ENCODE peak calls at places on chromosomes 13 and 19, in nine cellular contexts. One of them, this sample, is unnamed.

GRCh38 chr13:79435549-79435948 is 29.5 kb upstream of the RBM26 start:
- DNase-seq in cardiac muscle cell: no peak
- DNase-seq in stimulated activated CD4-positive, alpha-beta T cell treated with anti-CD3 and anti-CD28 coated beads, Interleukin-15, amount 100 ng/mL, for 1 hour: no peak
- DNase-seq in stimulated activated CD8-positive, alpha-beta memory T cell treated with anti-CD3 and anti-CD28 coated beads, Interleukin-7, amount 100 ng/mL, for 1 hour: no peak
- DNase-seq in NCI-H2029: no peak
- DNase-seq in thoracic aorta: no peak
- DNase-seq in activated naive CD4-positive, alpha-beta T cell treated with anti-CD3 and anti-CD28 coated beads, Interleukin-2, amount 50 U/mL, for 16 hours: no peak
- DNase-seq in activated effector memory CD4-positive, alpha-beta T cell treated with anti-CD3 and anti-CD28 coated beads, Interleukin-2, amount 50 U/mL, for 16 hours: no peak
- DNase-seq in neuronal stem cell: no peak
- DNase-seq in this sample: peak

GRCh38 chr19:37975071-37975470 is 68.1 kb downstream of the SIPA1L3 start:
- DNase-seq in cardiac muscle cell: no peak
- DNase-seq in stimulated activated CD4-positive, alpha-beta T cell treated with anti-CD3 and anti-CD28 coated beads, Interleukin-15, amount 100 ng/mL, for 1 hour: no peak
- DNase-seq in stimulated activated CD8-positive, alpha-beta memory T cell treated with anti-CD3 and anti-CD28 coated beads, Interleukin-7, amount 100 ng/mL, for 1 hour: no peak
- DNase-seq in NCI-H2029: no peak
- DNase-seq in thoracic aorta: no peak
- DNase-seq in activated naive CD4-positive, alpha-beta T cell treated with anti-CD3 and anti-CD28 coated beads, Interleukin-2, amount 50 U/mL, for 16 hours: no peak
- DNase-seq in activated effector memory CD4-positive, alpha-beta T cell treated with anti-CD3 and anti-CD28 coated beads, Interleukin-2, amount 50 U/mL, for 16 hours: peak
- DNase-seq in neuronal stem cell: no peak
- DNase-seq in this sample: no peak

GRCh38 chr19:58060231-58060630 is 1.1 kb downstream of the ZNF135 start:
- DNase-seq in cardiac muscle cell: no peak
- DNase-seq in stimulated activated CD4-positive, alpha-beta T cell treated with anti-CD3 and anti-CD28 coated beads, Interleukin-15, amount 100 ng/mL, for 1 hour: no peak
- DNase-seq in stimulated activated CD8-positive, alpha-beta memory T cell treated with anti-CD3 and anti-CD28 coated beads, Interleukin-7, amount 100 ng/mL, for 1 hour: no peak
- DNase-seq in NCI-H2029: no peak
- DNase-seq in thoracic aorta: no peak
- DNase-seq in activated naive CD4-positive, alpha-beta T cell treated with anti-CD3 and anti-CD28 coated beads, Interleukin-2, amount 50 U/mL, for 16 hours: no peak
- DNase-seq in activated effector memory CD4-positive, alpha-beta T cell treated with anti-CD3 and anti-CD28 coated beads, Interleukin-2, amount 50 U/mL, for 16 hours: no peak
- DNase-seq in neuronal stem cell: no peak
- DNase-seq in this sample: no peak

GRCh38 chr19:4071610-4072009 is 4.9 kb upstream of the ZBTB7A start:
- DNase-seq in cardiac muscle cell: no peak
- DNase-seq in stimulated activated CD4-positive, alpha-beta T cell treated with anti-CD3 and anti-CD28 coated beads, Interleukin-15, amount 100 ng/mL, for 1 hour: no peak
- DNase-seq in stimulated activated CD8-positive, alpha-beta memory T cell treated with anti-CD3 and anti-CD28 coated beads, Interleukin-7, amount 100 ng/mL, for 1 hour: no peak
- DNase-seq in NCI-H2029: no peak
- DNase-seq in thoracic aorta: no peak
- DNase-seq in activated naive CD4-positive, alpha-beta T cell treated with anti-CD3 and anti-CD28 coated beads, Interleukin-2, amount 50 U/mL, for 16 hours: no peak
- DNase-seq in activated effector memory CD4-positive, alpha-beta T cell treated with anti-CD3 and anti-CD28 coated beads, Interleukin-2, amount 50 U/mL, for 16 hours: no peak
- DNase-seq in neuronal stem cell: no peak
- DNase-seq in this sample: no peak

GRCh38 chr13:41691276-41691675 is 233.9 kb downstream of the RGCC start:
- DNase-seq in cardiac muscle cell: no peak
- DNase-seq in stimulated activated CD4-positive, alpha-beta T cell treated with anti-CD3 and anti-CD28 coated beads, Interleukin-15, amount 100 ng/mL, for 1 hour: no peak
- DNase-seq in stimulated activated CD8-positive, alpha-beta memory T cell treated with anti-CD3 and anti-CD28 coated beads, Interleukin-7, amount 100 ng/mL, for 1 hour: no peak
- DNase-seq in NCI-H2029: no peak
- DNase-seq in thoracic aorta: no peak
- DNase-seq in activated naive CD4-positive, alpha-beta T cell treated with anti-CD3 and anti-CD28 coated beads, Interleukin-2, amount 50 U/mL, for 16 hours: no peak
- DNase-seq in activated effector memory CD4-positive, alpha-beta T cell treated with anti-CD3 and anti-CD28 coated beads, Interleukin-2, amount 50 U/mL, for 16 hours: no peak
- DNase-seq in neuronal stem cell: no peak
- DNase-seq in this sample: no peak

GRCh38 chr13:85528578-85529215 is 270.5 kb downstream of the SLITRK6 start:
- DNase-seq in cardiac muscle cell: no peak
- DNase-seq in stimulated activated CD4-positive, alpha-beta T cell treated with anti-CD3 and anti-CD28 coated beads, Interleukin-15, amount 100 ng/mL, for 1 hour: no peak
- DNase-seq in stimulated activated CD8-positive, alpha-beta memory T cell treated with anti-CD3 and anti-CD28 coated beads, Interleukin-7, amount 100 ng/mL, for 1 hour: no peak
- DNase-seq in NCI-H2029: no peak
- DNase-seq in thoracic aorta: no peak
- DNase-seq in activated naive CD4-positive, alpha-beta T cell treated with anti-CD3 and anti-CD28 coated beads, Interleukin-2, amount 50 U/mL, for 16 hours: no peak
- DNase-seq in activated effector memory CD4-positive, alpha-beta T cell treated with anti-CD3 and anti-CD28 coated beads, Interleukin-2, amount 50 U/mL, for 16 hours: no peak
- DNase-seq in neuronal stem cell: no peak
- DNase-seq in this sample: peak

GRCh38 chr19:48342841-48343540 is 17.6 kb downstream of the EMP3 start:
- DNase-seq in cardiac muscle cell: no peak
- DNase-seq in stimulated activated CD4-positive, alpha-beta T cell treated with anti-CD3 and anti-CD28 coated beads, Interleukin-15, amount 100 ng/mL, for 1 hour: no peak
- DNase-seq in stimulated activated CD8-positive, alpha-beta memory T cell treated with anti-CD3 and anti-CD28 coated beads, Interleukin-7, amount 100 ng/mL, for 1 hour: no peak
- DNase-seq in NCI-H2029: no peak
- DNase-seq in thoracic aorta: no peak
- DNase-seq in activated naive CD4-positive, alpha-beta T cell treated with anti-CD3 and anti-CD28 coated beads, Interleukin-2, amount 50 U/mL, for 16 hours: no peak
- DNase-seq in activated effector memory CD4-positive, alpha-beta T cell treated with anti-CD3 and anti-CD28 coated beads, Interleukin-2, amount 50 U/mL, for 16 hours: no peak
- DNase-seq in neuronal stem cell: no peak
- DNase-seq in this sample: peak

GRCh38 chr19:15300533-15301194 is 31.7 kb downstream of the BRD4 start:
- DNase-seq in cardiac muscle cell: no peak
- DNase-seq in stimulated activated CD4-positive, alpha-beta T cell treated with anti-CD3 and anti-CD28 coated beads, Interleukin-15, amount 100 ng/mL, for 1 hour: no peak
- DNase-seq in stimulated activated CD8-positive, alpha-beta memory T cell treated with anti-CD3 and anti-CD28 coated beads, Interleukin-7, amount 100 ng/mL, for 1 hour: no peak
- DNase-seq in NCI-H2029: no peak
- DNase-seq in thoracic aorta: no peak
- DNase-seq in activated naive CD4-positive, alpha-beta T cell treated with anti-CD3 and anti-CD28 coated beads, Interleukin-2, amount 50 U/mL, for 16 hours: peak
- DNase-seq in activated effector memory CD4-positive, alpha-beta T cell treated with anti-CD3 and anti-CD28 coated beads, Interleukin-2, amount 50 U/mL, for 16 hours: no peak
- DNase-seq in neuronal stem cell: no peak
- DNase-seq in this sample: no peak

GRCh38 chr19:33506498-33506897 is 15.1 kb downstream of the PEPD start:
- DNase-seq in cardiac muscle cell: no peak
- DNase-seq in stimulated activated CD4-positive, alpha-beta T cell treated with anti-CD3 and anti-CD28 coated beads, Interleukin-15, amount 100 ng/mL, for 1 hour: no peak
- DNase-seq in stimulated activated CD8-positive, alpha-beta memory T cell treated with anti-CD3 and anti-CD28 coated beads, Interleukin-7, amount 100 ng/mL, for 1 hour: no peak
- DNase-seq in NCI-H2029: no peak
- DNase-seq in thoracic aorta: no peak
- DNase-seq in activated naive CD4-positive, alpha-beta T cell treated with anti-CD3 and anti-CD28 coated beads, Interleukin-2, amount 50 U/mL, for 16 hours: no peak
- DNase-seq in activated effector memory CD4-positive, alpha-beta T cell treated with anti-CD3 and anti-CD28 coated beads, Interleukin-2, amount 50 U/mL, for 16 hours: no peak
- DNase-seq in neuronal stem cell: no peak
- DNase-seq in this sample: no peak

GRCh38 chr13:42626461-42626860 is 52.5 kb downstream of the TNFSF11 start:
- DNase-seq in cardiac muscle cell: no peak
- DNase-seq in stimulated activated CD4-positive, alpha-beta T cell treated with anti-CD3 and anti-CD28 coated beads, Interleukin-15, amount 100 ng/mL, for 1 hour: no peak
- DNase-seq in stimulated activated CD8-positive, alpha-beta memory T cell treated with anti-CD3 and anti-CD28 coated beads, Interleukin-7, amount 100 ng/mL, for 1 hour: no peak
- DNase-seq in NCI-H2029: no peak
- DNase-seq in thoracic aorta: no peak
- DNase-seq in activated naive CD4-positive, alpha-beta T cell treated with anti-CD3 and anti-CD28 coated beads, Interleukin-2, amount 50 U/mL, for 16 hours: no peak
- DNase-seq in activated effector memory CD4-positive, alpha-beta T cell treated with anti-CD3 and anti-CD28 coated beads, Interleukin-2, amount 50 U/mL, for 16 hours: no peak
- DNase-seq in neuronal stem cell: no peak
- DNase-seq in this sample: no peak

GRCh38 chr13:80040219-80040976 is 300.5 kb downstream of the SPRY2 start:
- DNase-seq in cardiac muscle cell: no peak
- DNase-seq in stimulated activated CD4-positive, alpha-beta T cell treated with anti-CD3 and anti-CD28 coated beads, Interleukin-15, amount 100 ng/mL, for 1 hour: no peak
- DNase-seq in stimulated activated CD8-positive, alpha-beta memory T cell treated with anti-CD3 and anti-CD28 coated beads, Interleukin-7, amount 100 ng/mL, for 1 hour: no peak
- DNase-seq in NCI-H2029: no peak
- DNase-seq in thoracic aorta: no peak
- DNase-seq in activated naive CD4-positive, alpha-beta T cell treated with anti-CD3 and anti-CD28 coated beads, Interleukin-2, amount 50 U/mL, for 16 hours: no peak
- DNase-seq in activated effector memory CD4-positive, alpha-beta T cell treated with anti-CD3 and anti-CD28 coated beads, Interleukin-2, amount 50 U/mL, for 16 hours: no peak
- DNase-seq in neuronal stem cell: no peak
- DNase-seq in this sample: peak

GRCh38 chr13:53137777-53138176 is 109.2 kb downstream of the OLFM4 start:
- DNase-seq in cardiac muscle cell: no peak
- DNase-seq in stimulated activated CD4-positive, alpha-beta T cell treated with anti-CD3 and anti-CD28 coated beads, Interleukin-15, amount 100 ng/mL, for 1 hour: no peak
- DNase-seq in stimulated activated CD8-positive, alpha-beta memory T cell treated with anti-CD3 and anti-CD28 coated beads, Interleukin-7, amount 100 ng/mL, for 1 hour: no peak
- DNase-seq in NCI-H2029: no peak
- DNase-seq in thoracic aorta: no peak
- DNase-seq in activated naive CD4-positive, alpha-beta T cell treated with anti-CD3 and anti-CD28 coated beads, Interleukin-2, amount 50 U/mL, for 16 hours: no peak
- DNase-seq in activated effector memory CD4-positive, alpha-beta T cell treated with anti-CD3 and anti-CD28 coated beads, Interleukin-2, amount 50 U/mL, for 16 hours: no peak
- DNase-seq in neuronal stem cell: no peak
- DNase-seq in this sample: peak

GRCh38 chr19:13339869-13340268 is 166.4 kb downstream of the CACNA1A start:
- DNase-seq in cardiac muscle cell: peak
- DNase-seq in stimulated activated CD4-positive, alpha-beta T cell treated with anti-CD3 and anti-CD28 coated beads, Interleukin-15, amount 100 ng/mL, for 1 hour: no peak
- DNase-seq in stimulated activated CD8-positive, alpha-beta memory T cell treated with anti-CD3 and anti-CD28 coated beads, Interleukin-7, amount 100 ng/mL, for 1 hour: no peak
- DNase-seq in NCI-H2029: no peak
- DNase-seq in thoracic aorta: no peak
- DNase-seq in activated naive CD4-positive, alpha-beta T cell treated with anti-CD3 and anti-CD28 coated beads, Interleukin-2, amount 50 U/mL, for 16 hours: no peak
- DNase-seq in activated effector memory CD4-positive, alpha-beta T cell treated with anti-CD3 and anti-CD28 coated beads, Interleukin-2, amount 50 U/mL, for 16 hours: no peak
- DNase-seq in neuronal stem cell: no peak
- DNase-seq in this sample: no peak

GRCh38 chr13:98912846-98913245 is 65.0 kb downstream of the DOCK9 start:
- DNase-seq in cardiac muscle cell: no peak
- DNase-seq in stimulated activated CD4-positive, alpha-beta T cell treated with anti-CD3 and anti-CD28 coated beads, Interleukin-15, amount 100 ng/mL, for 1 hour: no peak
- DNase-seq in stimulated activated CD8-positive, alpha-beta memory T cell treated with anti-CD3 and anti-CD28 coated beads, Interleukin-7, amount 100 ng/mL, for 1 hour: no peak
- DNase-seq in NCI-H2029: no peak
- DNase-seq in thoracic aorta: no peak
- DNase-seq in activated naive CD4-positive, alpha-beta T cell treated with anti-CD3 and anti-CD28 coated beads, Interleukin-2, amount 50 U/mL, for 16 hours: no peak
- DNase-seq in activated effector memory CD4-positive, alpha-beta T cell treated with anti-CD3 and anti-CD28 coated beads, Interleukin-2, amount 50 U/mL, for 16 hours: no peak
- DNase-seq in neuronal stem cell: no peak
- DNase-seq in this sample: no peak

GRCh38 chr19:39951065-39951650 is 16.7 kb upstream of the FCGBP start:
- DNase-seq in cardiac muscle cell: no peak
- DNase-seq in stimulated activated CD4-positive, alpha-beta T cell treated with anti-CD3 and anti-CD28 coated beads, Interleukin-15, amount 100 ng/mL, for 1 hour: no peak
- DNase-seq in stimulated activated CD8-positive, alpha-beta memory T cell treated with anti-CD3 and anti-CD28 coated beads, Interleukin-7, amount 100 ng/mL, for 1 hour: no peak
- DNase-seq in NCI-H2029: no peak
- DNase-seq in thoracic aorta: no peak
- DNase-seq in activated naive CD4-positive, alpha-beta T cell treated with anti-CD3 and anti-CD28 coated beads, Interleukin-2, amount 50 U/mL, for 16 hours: no peak
- DNase-seq in activated effector memory CD4-positive, alpha-beta T cell treated with anti-CD3 and anti-CD28 coated beads, Interleukin-2, amount 50 U/mL, for 16 hours: no peak
- DNase-seq in neuronal stem cell: no peak
- DNase-seq in this sample: no peak

GRCh38 chr19:49689133-49690072 is at the start of gene ADM5:
- DNase-seq in cardiac muscle cell: peak
- DNase-seq in stimulated activated CD4-positive, alpha-beta T cell treated with anti-CD3 and anti-CD28 coated beads, Interleukin-15, amount 100 ng/mL, for 1 hour: no peak
- DNase-seq in stimulated activated CD8-positive, alpha-beta memory T cell treated with anti-CD3 and anti-CD28 coated beads, Interleukin-7, amount 100 ng/mL, for 1 hour: no peak
- DNase-seq in NCI-H2029: peak
- DNase-seq in thoracic aorta: no peak
- DNase-seq in activated naive CD4-positive, alpha-beta T cell treated with anti-CD3 and anti-CD28 coated beads, Interleukin-2, amount 50 U/mL, for 16 hours: peak
- DNase-seq in activated effector memory CD4-positive, alpha-beta T cell treated with anti-CD3 and anti-CD28 coated beads, Interleukin-2, amount 50 U/mL, for 16 hours: peak
- DNase-seq in neuronal stem cell: no peak
- DNase-seq in this sample: no peak

GRCh38 chr19:30111456-30111855 is 169.4 kb downstream of the URI1 start:
- DNase-seq in cardiac muscle cell: no peak
- DNase-seq in stimulated activated CD4-positive, alpha-beta T cell treated with anti-CD3 and anti-CD28 coated beads, Interleukin-15, amount 100 ng/mL, for 1 hour: no peak
- DNase-seq in stimulated activated CD8-positive, alpha-beta memory T cell treated with anti-CD3 and anti-CD28 coated beads, Interleukin-7, amount 100 ng/mL, for 1 hour: no peak
- DNase-seq in NCI-H2029: no peak
- DNase-seq in thoracic aorta: no peak
- DNase-seq in activated naive CD4-positive, alpha-beta T cell treated with anti-CD3 and anti-CD28 coated beads, Interleukin-2, amount 50 U/mL, for 16 hours: no peak
- DNase-seq in activated effector memory CD4-positive, alpha-beta T cell treated with anti-CD3 and anti-CD28 coated beads, Interleukin-2, amount 50 U/mL, for 16 hours: no peak
- DNase-seq in neuronal stem cell: no peak
- DNase-seq in this sample: no peak

GRCh38 chr19:46080561-46080960 is 39.8 kb upstream of the IGFL4 start:
- DNase-seq in cardiac muscle cell: no peak
- DNase-seq in stimulated activated CD4-positive, alpha-beta T cell treated with anti-CD3 and anti-CD28 coated beads, Interleukin-15, amount 100 ng/mL, for 1 hour: no peak
- DNase-seq in stimulated activated CD8-positive, alpha-beta memory T cell treated with anti-CD3 and anti-CD28 coated beads, Interleukin-7, amount 100 ng/mL, for 1 hour: no peak
- DNase-seq in NCI-H2029: no peak
- DNase-seq in thoracic aorta: no peak
- DNase-seq in activated naive CD4-positive, alpha-beta T cell treated with anti-CD3 and anti-CD28 coated beads, Interleukin-2, amount 50 U/mL, for 16 hours: no peak
- DNase-seq in activated effector memory CD4-positive, alpha-beta T cell treated with anti-CD3 and anti-CD28 coated beads, Interleukin-2, amount 50 U/mL, for 16 hours: no peak
- DNase-seq in neuronal stem cell: no peak
- DNase-seq in this sample: peak

GRCh38 chr19:13118424-13119193 is 545 bp downstream of the NACC1 start:
- DNase-seq in cardiac muscle cell: peak
- DNase-seq in stimulated activated CD4-positive, alpha-beta T cell treated with anti-CD3 and anti-CD28 coated beads, Interleukin-15, amount 100 ng/mL, for 1 hour: no peak
- DNase-seq in stimulated activated CD8-positive, alpha-beta memory T cell treated with anti-CD3 and anti-CD28 coated beads, Interleukin-7, amount 100 ng/mL, for 1 hour: no peak
- DNase-seq in NCI-H2029: peak
- DNase-seq in thoracic aorta: no peak
- DNase-seq in activated naive CD4-positive, alpha-beta T cell treated with anti-CD3 and anti-CD28 coated beads, Interleukin-2, amount 50 U/mL, for 16 hours: peak
- DNase-seq in activated effector memory CD4-positive, alpha-beta T cell treated with anti-CD3 and anti-CD28 coated beads, Interleukin-2, amount 50 U/mL, for 16 hours: peak
- DNase-seq in neuronal stem cell: peak
- DNase-seq in this sample: no peak

GRCh38 chr19:43591904-43592772 is 3.8 kb downstream of the IRGQ start:
- DNase-seq in cardiac muscle cell: no peak
- DNase-seq in stimulated activated CD4-positive, alpha-beta T cell treated with anti-CD3 and anti-CD28 coated beads, Interleukin-15, amount 100 ng/mL, for 1 hour: no peak
- DNase-seq in stimulated activated CD8-positive, alpha-beta memory T cell treated with anti-CD3 and anti-CD28 coated beads, Interleukin-7, amount 100 ng/mL, for 1 hour: no peak
- DNase-seq in NCI-H2029: no peak
- DNase-seq in thoracic aorta: no peak
- DNase-seq in activated naive CD4-positive, alpha-beta T cell treated with anti-CD3 and anti-CD28 coated beads, Interleukin-2, amount 50 U/mL, for 16 hours: no peak
- DNase-seq in activated effector memory CD4-positive, alpha-beta T cell treated with anti-CD3 and anti-CD28 coated beads, Interleukin-2, amount 50 U/mL, for 16 hours: no peak
- DNase-seq in neuronal stem cell: no peak
- DNase-seq in this sample: no peak